ENCODE peak calls at places on chromosomes 2 and 18, in four cellular contexts. One of them, this sample, is unnamed.

GRCh38 chr18:42131044-42131939 is 176.3 kb downstream of the PIK3C3 start:
- DNase-seq in ELR: no peak
- DNase-seq in endothelial cell: no peak
- DNase-seq in GM19239: no peak
- DNase-seq in this sample: no peak

GRCh38 chr18:63808125-63808524 is 32.9 kb downstream of the SERPINB7 start:
- DNase-seq in ELR: no peak
- DNase-seq in endothelial cell: no peak
- DNase-seq in GM19239: no peak
- DNase-seq in this sample: no peak

GRCh38 chr2:141618457-141618856 is 512.4 kb downstream of the LRP1B start:
- DNase-seq in ELR: no peak
- DNase-seq in endothelial cell: no peak
- DNase-seq in GM19239: no peak
- DNase-seq in this sample: no peak

GRCh38 chr18:5107990-5108389 is 89.1 kb downstream of the AKAIN1 start:
- DNase-seq in ELR: no peak
- DNase-seq in endothelial cell: peak; percentile 19
- DNase-seq in GM19239: no peak
- DNase-seq in this sample: no peak

GRCh38 chr2:217054791-217055190 is 194.9 kb upstream of the TNP1 start:
- DNase-seq in ELR: no peak
- DNase-seq in endothelial cell: no peak
- DNase-seq in GM19239: no peak
- DNase-seq in this sample: no peak

GRCh38 chr18:74225193-74225840 is 66.4 kb downstream of the CYB5A start:
- DNase-seq in ELR: no peak
- DNase-seq in endothelial cell: no peak
- DNase-seq in GM19239: no peak
- DNase-seq in this sample: peak; percentile 80

GRCh38 chr2:3780477-3781402 is 77.4 kb downstream of the DCDC2C start:
- DNase-seq in ELR: peak; percentile 20
- DNase-seq in endothelial cell: peak; percentile 63
- DNase-seq in GM19239: peak; percentile 75
- DNase-seq in this sample: peak; percentile 50

GRCh38 chr2:130372055-130372832 is 16.4 kb downstream of the PTPN18 start:
- DNase-seq in ELR: peak; percentile 89
- DNase-seq in endothelial cell: peak; percentile 86
- DNase-seq in GM19239: peak; percentile 73
- DNase-seq in this sample: peak; percentile 75

GRCh38 chr2:68195096-68195495 is 37.4 kb downstream of the PNO1 start:
- DNase-seq in ELR: no peak
- DNase-seq in endothelial cell: no peak
- DNase-seq in GM19239: no peak
- DNase-seq in this sample: no peak

GRCh38 chr2:169386621-169387235 is 24.4 kb upstream of the LRP2 start:
- DNase-seq in ELR: no peak
- DNase-seq in endothelial cell: no peak
- DNase-seq in GM19239: no peak
- DNase-seq in this sample: peak; percentile 70

GRCh38 chr2:127174176-127174575 is 45.9 kb downstream of the CYP27C1 start:
- DNase-seq in ELR: peak; percentile 62
- DNase-seq in endothelial cell: peak; percentile 45
- DNase-seq in GM19239: no peak
- DNase-seq in this sample: no peak

GRCh38 chr2:28395334-28396061 is 2.8 kb downstream of the FOSL2 start:
- DNase-seq in ELR: peak; percentile 55
- DNase-seq in endothelial cell: no peak
- DNase-seq in GM19239: no peak
- DNase-seq in this sample: peak; percentile 72